ENCODE peak calls at places on chromosomes 4 and X, in four cellular contexts. P, O, A and B are unnamed samples.

GRCh38 chrX:77977518-77977917 is 8.1 kb upstream of the PGAM4 start:
- DNase-seq in P (no peak), O (no peak), A (no peak), B (no peak)

GRCh38 chrX:12771445-12772069 is 19.7 kb upstream of the PRPS2 start:
- DNase-seq in P (peak), O (peak), A (peak), B (no peak)

GRCh38 chrX:119121341-119121740 is 6.3 kb downstream of the KIAA1210 start:
- DNase-seq in P (no peak), O (no peak), A (no peak), B (no peak)

GRCh38 chrX:94814216-94814615 is 1140.2 kb downstream of the FAM133A start:
- DNase-seq in P (no peak), O (no peak), A (no peak), B (no peak)

GRCh38 chrX:154751121-154751668 is 318 bp upstream of the GAB3 start:
- DNase-seq in P (no peak), O (no peak), A (peak), B (no peak)

GRCh38 chrX:29746326-29746725 is 469.0 kb upstream of the MAGEB2 start:
- DNase-seq in P (no peak), O (no peak), A (no peak), B (no peak)

GRCh38 chr4:89294583-89295244 is 12.9 kb downstream of the GPRIN3 start:
- DNase-seq in P (no peak), O (no peak), A (no peak), B (no peak)

GRCh38 chr4:38371391-38371851 is 292.6 kb upstream of the KLF3 start:
- DNase-seq in P (no peak), O (no peak), A (no peak), B (no peak)

GRCh38 chr4:38795087-38795486 is 9.5 kb downstream of the TLR1 start:
- DNase-seq in P (no peak), O (no peak), A (no peak), B (no peak)

GRCh38 chrX:48721916-48722315 is 25.4 kb downstream of the SUV39H1 start:
- DNase-seq in P (no peak), O (no peak), A (no peak), B (no peak)

GRCh38 chr4:37717575-37717974 is 31.4 kb upstream of the RELL1 start:
- DNase-seq in P (no peak), O (no peak), A (no peak), B (no peak)

GRCh38 chrX:77009691-77010090 is 437.5 kb upstream of the FGF16 start:
- DNase-seq in P (no peak), O (no peak), A (no peak), B (no peak)

GRCh38 chrX:2820131-2820771 is 8.5 kb upstream of the GYG2 start:
- DNase-seq in P (no peak), O (no peak), A (no peak), B (no peak)

GRCh38 chrX:124534530-124534929 is 188.2 kb downstream of the SH2D1A start:
- DNase-seq in P (no peak), O (no peak), A (no peak), B (no peak)

GRCh38 chrX:21412883-21413282 is 38.7 kb downstream of the CNKSR2 start:
- DNase-seq in P (no peak), O (no peak), A (no peak), B (no peak)

GRCh38 chr4:182102576-182102975 is 140.6 kb upstream of the TENM3 start:
- DNase-seq in P (no peak), O (no peak), A (no peak), B (no peak)

GRCh38 chr4:128379860-128380259 is 92.2 kb upstream of the PGRMC2 start:
- DNase-seq in P (no peak), O (no peak), A (no peak), B (no peak)

GRCh38 chrX:105051364-105051763 is 169.1 kb downstream of the TEX13A start:
- DNase-seq in P (no peak), O (no peak), A (no peak), B (no peak)

GRCh38 chr4:170716868-170717267 is 627.1 kb upstream of the AADAT start:
- DNase-seq in P (no peak), O (no peak), A (no peak), B (no peak)

GRCh38 chrX:104621781-104622180 is 55.8 kb downstream of the IL1RAPL2 start:
- DNase-seq in P (no peak), O (no peak), A (no peak), B (no peak)

GRCh38 chrX:80181079-80181478 is 166.5 kb downstream of the TBX22 start:
- DNase-seq in P (no peak), O (no peak), A (no peak), B (no peak)

GRCh38 chr4:78166582-78166981 is 109.5 kb downstream of the FRAS1 start:
- DNase-seq in P (no peak), O (no peak), A (no peak), B (no peak)

GRCh38 chr4:98932539-98932938 is 3.6 kb upstream of the EIF4E start:
- DNase-seq in P (no peak), O (no peak), A (no peak), B (no peak)

GRCh38 chrX:86133761-86134160 is 14.5 kb upstream of the DACH2 start:
- DNase-seq in P (no peak), O (no peak), A (no peak), B (no peak)

GRCh38 chr4:177405508-177405907 is 36.7 kb downstream of the AGA start:
- DNase-seq in P (no peak), O (no peak), A (no peak), B (no peak)

GRCh38 chrX:78321809-78322208 is 5.6 kb downstream of the CYSLTR1 start:
- DNase-seq in P (peak), O (peak), A (no peak), B (no peak)